ENCODE peak calls at places on chromosomes 2 and 18, in four cellular contexts. Y is transverse colon, M is esophagus squamous epithelium, L is right lobe of liver. S is an unnamed sample.
A peak's percentile ranks its signal among the peaks of the same experiment; 100 is the strongest.

GRCh38 chr2:110742412-110742811 is 10.0 kb downstream of the ACOXL start:
- DNase-seq in Y (no peak), M (no peak), L (no peak), S (no peak)

GRCh38 chr2:181777654-181778053 is 97.3 kb upstream of the NEUROD1 start:
- DNase-seq in Y (no peak), L (no peak), M (no peak), S (no peak)

GRCh38 chr2:230913812-230914211 is 11.2 kb downstream of the GPR55 start:
- DNase-seq in Y (no peak), M (no peak), L (peak; percentile 16), S (no peak)

GRCh38 chr18:7839548-7839947 is 272.4 kb downstream of the PTPRM start:
- DNase-seq in M (no peak), L (no peak), Y (no peak), S (no peak)

GRCh38 chr2:158753561-158754302 is 41.4 kb upstream of the DAPL1 start:
- DNase-seq in L (no peak), M (no peak), Y (peak; percentile 23), S (peak; percentile 53)

GRCh38 chr2:64987963-64988419 is 1.2 kb upstream of the SLC1A4 start:
- DNase-seq in Y (no peak), M (no peak), L (no peak), S (no peak)

GRCh38 chr2:36178384-36178783 is 177.2 kb upstream of the CRIM1 start:
- DNase-seq in L (no peak), M (no peak), Y (no peak), S (no peak)

GRCh38 chr18:10261315-10262276 is 192.8 kb upstream of the APCDD1 start:
- DNase-seq in Y (no peak), L (no peak), M (no peak), S (no peak)

GRCh38 chr2:240911641-240912265 is 5.6 kb downstream of the CROCC2 start:
- DNase-seq in L (no peak), M (no peak), Y (no peak), S (no peak)

GRCh38 chr18:22378672-22379282 is 38.9 kb downstream of the CTAGE1 start:
- DNase-seq in Y (peak; percentile 50), M (no peak), L (peak; percentile 60), S (no peak)

GRCh38 chr2:30741576-30741975 is 65.7 kb downstream of the CAPN13 start:
- DNase-seq in L (no peak), M (no peak), Y (no peak), S (no peak)

GRCh38 chr2:121910139-121910538 is 154.7 kb downstream of the TSN start:
- DNase-seq in M (no peak), L (no peak), Y (no peak), S (no peak)

GRCh38 chr2:197308635-197309368 is 1.8 kb downstream of the ANKRD44 start:
- DNase-seq in Y (no peak), M (no peak), L (no peak), S (no peak)

GRCh38 chr2:180983468-180984388 is 3.3 kb downstream of the UBE2E3 start:
- DNase-seq in Y (peak; percentile 31), M (no peak), L (no peak), S (no peak)

GRCh38 chr2:19367346-19367745 is 8.9 kb upstream of the OSR1 start:
- DNase-seq in L (no peak), Y (no peak), M (no peak), S (no peak)

GRCh38 chr18:78589916-78590437 is 389.6 kb upstream of the SALL3 start:
- DNase-seq in Y (no peak), M (no peak), L (no peak), S (no peak)

GRCh38 chr2:36168136-36168535 is 187.4 kb upstream of the CRIM1 start:
- DNase-seq in M (no peak), Y (no peak), L (no peak), S (no peak)

GRCh38 chr2:74587664-74588277 is 33.3 kb downstream of the DOK1 start:
- DNase-seq in M (no peak), L (peak; percentile 58), Y (peak; percentile 65), S (peak; percentile 64)

GRCh38 chr2:179454443-179455218 is 190.0 kb upstream of the SESTD1 start:
- DNase-seq in Y (no peak), M (no peak), L (no peak), S (no peak)

GRCh38 chr2:45575881-45576280 is 35.2 kb downstream of the SRBD1 start:
- DNase-seq in Y (no peak), L (no peak), M (no peak), S (no peak)

GRCh38 chr2:98489971-98490962 is 45.6 kb downstream of the INPP4A start:
- DNase-seq in Y (no peak), L (no peak), M (no peak), S (no peak)

GRCh38 chr2:97995026-97995733 is 568 bp downstream of the TMEM131 start:
- DNase-seq in Y (peak; percentile 56), L (peak; percentile 77), M (no peak), S (peak; percentile 26)

GRCh38 chr18:78798402-78799175 is 181.0 kb upstream of the SALL3 start:
- DNase-seq in Y (no peak), L (no peak), M (no peak), S (no peak)

GRCh38 chr2:28624798-28625701 is 126.6 kb upstream of the PPP1CB start:
- DNase-seq in L (peak; percentile 79), Y (peak; percentile 81), M (no peak), S (peak; percentile 82)

GRCh38 chr2:36394804-36395203 is 39.2 kb downstream of the CRIM1 start:
- DNase-seq in Y (no peak), L (no peak), M (no peak), S (no peak)

GRCh38 chr2:7430869-7431641 is 513.8 kb downstream of the RNF144A start:
- DNase-seq in L (peak; percentile 65), Y (peak; percentile 44), M (no peak), S (peak; percentile 18)

GRCh38 chr2:24853996-24854395 is 60.8 kb downstream of the CENPO start:
- DNase-seq in Y (no peak), L (no peak), M (no peak), S (no peak)

GRCh38 chr2:35081001-35081628 is 1274.5 kb upstream of the CRIM1 start:
- DNase-seq in Y (no peak), M (no peak), L (no peak), S (no peak)

GRCh38 chr2:98822301-98823164 is 91.6 kb upstream of the MGAT4A start:
- DNase-seq in Y (no peak), L (no peak), M (no peak), S (no peak)

GRCh38 chr2:12318427-12319057 is 398.2 kb upstream of the TRIB2 start:
- DNase-seq in M (no peak), L (no peak), Y (peak; percentile 46), S (no peak)

GRCh38 chr2:152497481-152498052 is 162.6 kb downstream of the FMNL2 start:
- DNase-seq in L (no peak), M (no peak), Y (no peak), S (no peak)

GRCh38 chr2:2847131-2847740 is 516.2 kb upstream of the MYT1L start:
- DNase-seq in Y (no peak), M (no peak), L (no peak), S (no peak)

GRCh38 chr2:61937881-61938280 is 32.4 kb downstream of the COMMD1 start:
- DNase-seq in Y (no peak), M (no peak), L (no peak), S (no peak)

GRCh38 chr2:129708221-129708967 is 271.1 kb upstream of the RAB6C start:
- DNase-seq in M (no peak), Y (no peak), L (no peak), S (no peak)

GRCh38 chr2:43174368-43175186 is 51.8 kb downstream of the ZFP36L2 start:
- DNase-seq in L (peak; percentile 70), M (no peak), Y (peak; percentile 72), S (no peak)
- TF ChIP-seq POLR2A in L (no peak), M (no peak), Y (peak; percentile 22), S (no peak)

GRCh38 chr18:47930844-47931706 is 616 bp upstream of the SMAD2 start:
- DNase-seq in L (peak; percentile 98), M (peak; percentile 84), Y (peak; percentile 98), S (peak; percentile 96)
- TF ChIP-seq POLR2A in L (peak; percentile 69), M (peak; percentile 21), Y (peak; percentile 78), S (peak; percentile 47)

DNA sequence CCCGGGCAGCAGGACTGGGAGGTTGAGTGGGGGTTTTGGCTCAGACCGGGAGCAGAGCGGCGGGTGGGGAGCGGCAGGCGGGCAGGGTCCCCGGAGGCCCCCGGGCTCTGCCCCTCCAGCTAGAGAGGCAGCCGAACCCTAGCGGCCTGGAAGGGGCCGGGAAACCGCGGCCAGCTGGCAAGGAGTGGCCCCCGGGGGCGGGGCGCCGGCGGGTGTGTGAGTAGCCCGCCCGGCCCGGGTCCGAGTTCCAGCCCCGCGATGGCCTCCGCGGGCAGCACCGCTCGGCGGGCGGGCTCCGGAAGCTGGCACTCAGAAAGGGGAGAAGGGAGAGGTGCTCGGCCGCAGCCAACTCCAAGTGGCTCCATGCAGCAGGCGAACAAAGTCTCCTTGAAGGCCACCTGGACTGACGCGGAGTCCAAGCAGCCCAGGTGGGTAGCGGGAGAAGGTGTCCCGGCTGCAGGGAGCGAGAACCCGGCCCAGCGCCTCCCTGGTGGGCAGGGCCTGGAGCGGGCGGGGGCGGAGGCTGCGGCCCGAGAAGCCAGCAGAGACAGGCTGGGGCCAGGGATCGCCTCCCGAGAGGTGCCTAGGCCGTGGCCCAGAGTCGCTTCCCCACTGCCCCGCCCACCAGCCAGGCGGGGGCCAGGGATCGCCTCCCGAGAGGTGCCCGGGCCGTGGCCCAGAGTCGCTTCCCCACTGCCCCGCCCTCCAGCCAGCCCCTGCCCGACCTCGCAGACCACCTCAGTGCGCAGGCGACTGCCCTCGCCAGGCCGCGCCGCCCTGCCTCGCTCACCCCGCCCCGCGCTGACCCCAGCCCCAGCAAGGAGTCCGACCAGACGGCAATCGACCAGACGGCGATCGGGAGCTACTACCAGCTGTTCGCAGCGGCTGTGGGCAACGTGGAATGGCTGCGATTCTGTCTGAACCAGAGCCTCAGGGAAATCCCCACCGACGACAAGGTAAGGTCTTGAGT is at the start of gene ANKRD53:
- DNase-seq in M (no peak), L (peak; percentile 73), Y (peak; percentile 58), S (peak; percentile 73)
- TF ChIP-seq POLR2A in M (no peak), L (no peak), Y (peak; percentile 5), S (no peak)

DNA sequence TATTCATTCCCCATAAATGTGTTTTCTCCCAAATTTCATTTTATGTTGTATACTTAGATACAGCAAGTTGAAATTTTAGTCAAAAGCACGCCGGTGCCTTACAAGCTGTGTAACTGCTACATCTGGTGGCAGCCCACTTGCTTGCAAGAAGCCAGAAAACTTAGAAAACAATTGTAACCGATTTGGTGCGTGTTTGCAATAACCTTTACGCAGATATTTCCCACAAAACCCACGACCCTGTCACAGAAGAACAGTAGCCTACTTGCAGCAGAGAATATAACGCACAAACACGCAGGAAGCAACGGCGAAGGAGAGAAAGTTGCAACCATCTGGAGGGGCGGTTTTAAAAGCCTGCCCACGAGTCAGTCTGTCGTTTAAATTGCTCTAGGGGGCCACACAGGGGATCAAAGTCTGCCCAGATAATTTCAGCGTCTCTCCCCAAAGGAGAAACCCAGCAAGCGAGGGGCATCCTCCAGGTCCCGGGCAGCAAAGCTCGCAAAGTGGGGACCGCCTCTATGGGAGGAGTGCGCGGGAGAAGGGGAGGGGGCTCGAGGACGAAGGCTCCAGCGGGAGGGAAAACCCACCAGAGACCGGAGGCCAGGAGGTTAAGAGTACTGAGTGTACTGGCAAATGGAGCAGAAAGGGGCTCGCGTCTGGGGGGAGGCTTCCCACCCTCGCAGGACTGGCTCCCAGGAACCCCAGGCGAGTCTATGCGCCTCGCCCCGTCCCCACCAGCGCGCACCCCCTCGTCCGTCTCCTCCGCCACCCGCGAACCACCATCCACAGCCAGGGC is 1.2 kb downstream of the TLK1 start:
- DNase-seq in Y (peak; percentile 49), M (no peak), L (peak; percentile 71), S (peak; percentile 58)
- TF ChIP-seq POLR2A in Y (no peak), M (no peak), L (no peak), S (no peak)

S was measured in ovary.